ENCODE peak calls at places on chromosomes 7 and 10, in seven cellular contexts. S is upper lobe of right lung; Q is T follicular helper cell; G is stimulated activated CD8-positive, alpha-beta memory T cell treated with anti-CD3 and anti-CD28 coated beads, Interleukin-2, amount 100 ng/mL, for 48 hours; M is GM12865; D is BJ; I is stimulated activated CD4-positive, alpha-beta T cell treated with anti-CD3 and anti-CD28 coated beads, Interleukin-1b, Interleukin-23, amount 100 ng/mL, for 4 hours. W is an unnamed sample.

GRCh38 chr7:5143106-5143505 is 46.9 kb upstream of the WIPI2 start:
- DNase-seq in S (no peak), Q (peak; percentile 38), G (no peak), M (no peak), D (no peak), I (peak; percentile 16), W (peak; percentile 53)

GRCh38 chr10:69103784-69104183 is 15.9 kb downstream of the SRGN start:
- DNase-seq in S (no peak), Q (no peak), G (no peak), M (no peak), D (no peak), I (no peak), W (no peak)

GRCh38 chr10:71694039-71694471 is 25.5 kb downstream of the C10orf105 start:
- DNase-seq in S (no peak), Q (no peak), G (no peak), M (peak; percentile 52), D (no peak), I (no peak), W (no peak)

GRCh38 chr7:88522771-88523316 is 216.2 kb upstream of the STEAP4 start:
- DNase-seq in S (no peak), Q (no peak), G (no peak), M (no peak), D (no peak), I (no peak), W (no peak)

GRCh38 chr7:23594879-23595604 is 2.1 kb upstream of the CCDC126 start:
- DNase-seq in S (no peak), Q (no peak), G (no peak), M (peak; percentile 93), D (no peak), I (peak; percentile 10), W (no peak)

GRCh38 chr10:89426230-89426868 is 12.0 kb downstream of the IFIT5 start:
- DNase-seq in S (no peak), Q (no peak), G (no peak), M (peak; percentile 58), D (no peak), I (no peak), W (no peak)

GRCh38 chr7:22427855-22428254 is 70.9 kb upstream of the RAPGEF5 start:
- DNase-seq in S (no peak), Q (no peak), G (no peak), M (no peak), D (no peak), I (no peak), W (no peak)

GRCh38 chr7:79741684-79742083 is 288.2 kb upstream of the MAGI2 start:
- DNase-seq in S (no peak), Q (no peak), G (no peak), M (no peak), D (no peak), I (no peak), W (no peak)

GRCh38 chr10:21523557-21524008 is 1.9 kb downstream of the SKIDA1 start:
- DNase-seq in S (no peak), Q (no peak), G (no peak), M (no peak), D (no peak), I (no peak), W (no peak)

GRCh38 chr7:104627516-104627915 is 299.1 kb downstream of the LHFPL3 start:
- DNase-seq in S (no peak), Q (no peak), G (no peak), M (peak; percentile 25), D (no peak), I (no peak), W (no peak)

GRCh38 chr7:104584620-104585019 is 256.2 kb downstream of the LHFPL3 start:
- DNase-seq in S (no peak), Q (no peak), G (no peak), M (no peak), D (no peak), I (no peak), W (no peak)

W was measured in T-helper 1 cell.